ENCODE peak calls at places on chromosomes 7 and 10, in seven cellular contexts. E is transverse colon, V is suprapubic skin, D is esophagus muscularis mucosa, T is HepG2, I is stomach, G is tibial nerve. Y is an unnamed sample.

GRCh38 chr10:58107506-58107905 is 160.2 kb downstream of the IPMK start:
- DNase-seq in E (no peak), V (no peak), D (no peak), T (no peak), I (no peak), G (no peak), Y (no peak)

GRCh38 chr7:69714886-69715571 is 116.8 kb downstream of the AUTS2 start:
- DNase-seq in E (no peak), V (no peak), D (no peak), T (no peak), I (no peak), G (no peak), Y (no peak)

GRCh38 chr10:132904169-132904813 is 38.1 kb downstream of the CFAP46 start:
- DNase-seq in E (no peak), V (no peak), D (no peak), T (peak; percentile 39), I (peak; percentile 63), G (no peak), Y (peak; percentile 49)

GRCh38 chr10:118340486-118340885 is 1.6 kb downstream of the FAM204A start:
- DNase-seq in E (no peak), V (no peak), D (no peak), T (no peak), I (no peak), G (no peak), Y (no peak)

GRCh38 chr7:16419859-16420258 is 1.5 kb downstream of the CRPPA start:
- DNase-seq in E (no peak), V (no peak), D (no peak), T (no peak), I (no peak), G (no peak), Y (no peak)

GRCh38 chr10:129719889-129720590 is 244.0 kb downstream of the EBF3 start:
- DNase-seq in E (no peak), V (no peak), D (no peak), T (no peak), I (no peak), G (no peak), Y (peak; percentile 51)

GRCh38 chr10:37856881-37857286 is 526 bp downstream of the ZNF248 start:
- DNase-seq in E (peak; percentile 31), V (peak; percentile 58), D (no peak), T (no peak), I (peak; percentile 27), G (no peak), Y (peak; percentile 71)

GRCh38 chr10:13272164-13272571 is 27.7 kb downstream of the PHYH start:
- DNase-seq in E (peak; percentile 12), V (no peak), D (no peak), T (peak; percentile 21), I (no peak), G (peak; percentile 58), Y (peak; percentile 71)

GRCh38 chr10:61903184-61903990 is 1.9 kb downstream of the ARID5B start:
- DNase-seq in E (peak; percentile 76), V (peak; percentile 78), D (no peak), T (peak; percentile 38), I (peak; percentile 61), G (peak; percentile 18), Y (peak; percentile 78)

GRCh38 chr7:45888185-45888992 is at the start of gene IGFBP1:
- DNase-seq in E (no peak), V (no peak), D (peak; percentile 72), T (peak; percentile 95), I (no peak), G (no peak), Y (no peak)

GRCh38 chr7:7861211-7861633 is 107.4 kb upstream of the GLCCI1 start:
- DNase-seq in E (no peak), V (no peak), D (no peak), T (peak; percentile 49), I (no peak), G (no peak), Y (no peak)

GRCh38 chr7:155166108-155166507 is 96.0 kb downstream of the HTR5A start:
- DNase-seq in E (no peak), V (no peak), D (peak; percentile 57), T (no peak), I (no peak), G (no peak), Y (no peak)

GRCh38 chr7:90958669-90959068 is 305.6 kb upstream of the FZD1 start:
- DNase-seq in E (no peak), V (no peak), D (no peak), T (no peak), I (no peak), G (no peak), Y (no peak)

GRCh38 chr10:6280291-6280690 is 77.6 kb downstream of the PFKFB3 start:
- DNase-seq in E (no peak), V (no peak), D (no peak), T (no peak), I (no peak), G (no peak), Y (no peak)

GRCh38 chr7:48090095-48090805 is 1.2 kb downstream of the UPP1 start:
- DNase-seq in E (peak; percentile 47), V (no peak), D (peak; percentile 91), T (no peak), I (no peak), G (no peak), Y (peak; percentile 78)

GRCh38 chr10:99808285-99808684 is 25.8 kb downstream of the ABCC2 start:
- DNase-seq in E (no peak), V (no peak), D (no peak), T (no peak), I (no peak), G (no peak), Y (no peak)

GRCh38 chr10:124626759-124627380 is 117.3 kb downstream of the FAM53B start:
- DNase-seq in E (peak; percentile 83), V (no peak), D (no peak), T (no peak), I (peak; percentile 69), G (no peak), Y (no peak)

GRCh38 chr10:130188195-130189175 is 52.3 kb downstream of the GLRX3 start:
- DNase-seq in E (no peak), V (no peak), D (no peak), T (peak; percentile 3), I (peak; percentile 20), G (no peak), Y (no peak)

GRCh38 chr10:116610443-116611152 is 10.2 kb upstream of the PNLIPRP2 start:
- DNase-seq in E (no peak), V (no peak), D (no peak), T (no peak), I (no peak), G (no peak), Y (no peak)
- H3K27ac ChIP-seq in E (no peak overlapping the region), V (no peak overlapping the region), D (no peak overlapping the region), T (no peak overlapping the region), I (no peak overlapping the region), G (no peak overlapping the region), Y (no peak overlapping the region)

DNA sequence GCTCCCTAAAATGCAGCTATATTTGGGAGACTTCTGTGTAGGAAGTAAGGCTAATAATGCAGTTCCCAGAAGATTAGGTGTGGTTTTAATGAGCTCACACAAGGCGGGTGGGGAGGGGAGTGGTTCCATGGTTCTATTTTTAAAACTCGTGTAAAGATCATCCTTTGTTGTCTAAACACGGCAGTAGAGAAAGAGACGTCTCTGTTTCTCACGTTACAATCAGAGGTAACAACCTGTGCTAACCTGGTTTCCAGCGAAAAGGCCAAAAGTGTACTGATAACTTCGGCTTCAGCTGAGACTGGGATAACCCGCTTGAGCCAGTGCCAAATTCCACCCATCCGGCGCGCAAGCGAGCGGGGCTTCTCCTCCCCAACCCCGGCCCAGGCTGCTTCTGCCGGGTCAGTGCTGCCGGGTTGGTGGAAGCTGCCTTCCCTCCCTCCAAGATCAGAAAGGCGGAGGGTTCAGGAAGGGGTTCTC is 2.5 kb upstream of the MAP3K8 start:
- DNase-seq in E (peak; percentile 68), V (no peak), D (no peak), T (no peak), I (peak; percentile 46), G (no peak), Y (no peak)
- TF ChIP-seq EP300 in E (no peak), V (no peak), D (no peak), T (no peak), I (no peak), G (peak; percentile 65), Y (no peak)

GRCh38 chr10:103709341-103709920 is 145.9 kb downstream of the SH3PXD2A start:
- DNase-seq in E (no peak), V (no peak), D (no peak), T (no peak), I (no peak), G (no peak), Y (no peak)

GRCh38 chr10:103710490-103710889 is 144.9 kb downstream of the SH3PXD2A start:
- DNase-seq in E (no peak), V (no peak), D (no peak), T (no peak), I (no peak), G (no peak), Y (no peak)

GRCh38 chr10:103712146-103712545 is 143.2 kb downstream of the SH3PXD2A start:
- DNase-seq in E (no peak), V (no peak), D (no peak), T (no peak), I (no peak), G (no peak), Y (no peak)

GRCh38 chr10:103712898-103713498 is 142.4 kb downstream of the SH3PXD2A start:
- DNase-seq in E (peak; percentile 87), V (peak; percentile 89), D (peak; percentile 97), T (peak; percentile 57), I (peak; percentile 88), G (peak; percentile 91), Y (peak; percentile 91)

DNA sequence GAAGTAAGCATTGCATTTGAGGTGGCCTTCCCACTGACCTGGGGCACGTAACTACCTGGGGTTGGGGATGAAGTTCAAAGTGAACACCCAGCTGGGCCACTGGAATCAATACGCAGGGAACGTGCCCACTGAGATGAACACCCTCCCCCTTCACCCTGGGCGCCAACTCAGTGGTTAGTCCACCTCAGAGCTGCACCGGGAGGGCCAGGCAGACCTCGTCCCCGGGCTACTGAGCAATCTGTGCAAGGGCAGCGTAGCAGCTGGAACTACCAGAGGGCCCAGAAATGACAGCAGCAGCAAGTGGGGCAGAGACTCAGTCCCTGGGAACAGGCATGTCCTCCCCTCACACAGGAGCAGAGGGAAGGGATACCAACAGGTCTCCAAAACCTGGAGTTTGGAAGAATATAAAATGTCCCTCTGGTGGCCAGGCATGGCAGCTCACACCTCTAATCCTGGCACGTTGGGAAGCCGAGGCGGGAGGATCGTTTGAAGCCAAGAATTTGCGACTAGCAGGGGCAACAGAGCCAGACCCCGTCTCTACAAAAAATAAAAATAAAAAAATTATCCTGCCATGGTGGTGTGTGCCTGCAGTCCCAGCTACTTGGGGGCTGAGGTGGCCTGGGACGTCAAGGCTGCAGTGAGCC is 143.9 kb downstream of the SH3PXD2A start:
- DNase-seq in E (no peak), V (no peak), D (no peak), T (no peak), I (no peak), G (no peak), Y (no peak)
- H3K27ac ChIP-seq in E (no peak overlapping the region), V (no peak overlapping the region), D (no peak overlapping the region), T (no peak overlapping the region), I (no peak overlapping the region), G (peak overlapping the region; percentile 83), Y (no peak overlapping the region)

DNA sequence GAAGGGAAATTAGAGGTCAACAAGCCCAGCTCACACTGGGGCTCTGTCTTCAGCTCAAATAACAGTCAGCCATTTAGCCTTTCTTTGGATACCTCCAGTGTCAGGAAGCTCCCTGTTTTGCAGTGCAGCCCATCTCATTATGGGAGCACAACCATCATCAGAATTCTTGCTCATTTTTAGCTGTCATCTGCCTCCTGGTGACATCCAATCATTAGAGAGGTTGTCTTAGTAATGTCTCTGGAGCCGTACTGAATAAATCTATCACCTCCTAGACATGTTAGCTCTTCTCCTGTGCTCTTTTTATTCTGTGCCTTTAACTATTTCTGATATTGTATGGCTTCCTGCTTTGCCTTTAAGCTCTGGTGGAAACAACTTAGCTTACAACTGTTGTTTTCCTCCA is 74.5 kb downstream of the CHRM2 start:
- DNase-seq in E (no peak), V (no peak), D (no peak), T (no peak), I (no peak), G (no peak), Y (no peak)
- TF ChIP-seq EP300 in E (no peak), V (no peak), D (no peak), T (no peak), I (no peak), G (no peak), Y (no peak)

Y was measured in sigmoid colon.